ENCODE peak calls at places on chromosomes 13 and 19, in nine cellular contexts. One of them, this sample, is unnamed.

GRCh38 chr13:33119886-33120543 is 103.8 kb downstream of the KL start:
- DNase-seq in uterus: no peak
- DNase-seq in left ventricle myocardium inferior: no peak
- DNase-seq in RWPE1: peak; percentile 90
- DNase-seq in spleen: no peak
- DNase-seq in cardiac fibroblast: no peak
- DNase-seq in endothelial cell: no peak
- DNase-seq in cardiac muscle cell: no peak
- DNase-seq in astrocyte of the spinal cord: no peak
- DNase-seq in this sample: no peak

GRCh38 chr13:25112856-25113255 is 16.9 kb downstream of the PABPC3 start:
- DNase-seq in uterus: no peak
- DNase-seq in left ventricle myocardium inferior: no peak
- DNase-seq in RWPE1: no peak
- DNase-seq in spleen: no peak
- DNase-seq in cardiac fibroblast: no peak
- DNase-seq in endothelial cell: no peak
- DNase-seq in cardiac muscle cell: no peak
- DNase-seq in astrocyte of the spinal cord: no peak
- DNase-seq in this sample: no peak

GRCh38 chr13:102597029-102598015 is 536 bp downstream of the TPP2 start:
- DNase-seq in uterus: peak; percentile 23
- DNase-seq in left ventricle myocardium inferior: peak; percentile 16
- DNase-seq in RWPE1: no peak
- DNase-seq in spleen: no peak
- DNase-seq in cardiac fibroblast: peak; percentile 23
- DNase-seq in endothelial cell: peak; percentile 39
- DNase-seq in cardiac muscle cell: peak; percentile 22
- DNase-seq in astrocyte of the spinal cord: peak; percentile 41
- DNase-seq in this sample: peak; percentile 17

GRCh38 chr13:93736909-93737308 is 510.3 kb downstream of the GPC6 start:
- DNase-seq in uterus: no peak
- DNase-seq in left ventricle myocardium inferior: no peak
- DNase-seq in RWPE1: no peak
- DNase-seq in spleen: no peak
- DNase-seq in cardiac fibroblast: no peak
- DNase-seq in endothelial cell: no peak
- DNase-seq in cardiac muscle cell: no peak
- DNase-seq in astrocyte of the spinal cord: no peak
- DNase-seq in this sample: no peak

GRCh38 chr13:89925107-89925506 is 1422.4 kb upstream of the MIR17HG start:
- DNase-seq in uterus: no peak
- DNase-seq in left ventricle myocardium inferior: no peak
- DNase-seq in RWPE1: peak; percentile 26
- DNase-seq in spleen: no peak
- DNase-seq in cardiac fibroblast: peak; percentile 23
- DNase-seq in endothelial cell: peak; percentile 37
- DNase-seq in cardiac muscle cell: peak; percentile 58
- DNase-seq in astrocyte of the spinal cord: peak; percentile 43
- DNase-seq in this sample: no peak

GRCh38 chr13:30192320-30193093 is 114.8 kb downstream of the KATNAL1 start:
- DNase-seq in uterus: no peak
- DNase-seq in left ventricle myocardium inferior: no peak
- DNase-seq in RWPE1: no peak
- DNase-seq in spleen: no peak
- DNase-seq in cardiac fibroblast: no peak
- DNase-seq in endothelial cell: no peak
- DNase-seq in cardiac muscle cell: no peak
- DNase-seq in astrocyte of the spinal cord: no peak
- DNase-seq in this sample: no peak

GRCh38 chr13:37187110-37187509 is 81.6 kb upstream of the CSNK1A1L start:
- DNase-seq in uterus: no peak
- DNase-seq in left ventricle myocardium inferior: no peak
- DNase-seq in RWPE1: no peak
- DNase-seq in spleen: no peak
- DNase-seq in cardiac fibroblast: peak; percentile 74
- DNase-seq in endothelial cell: no peak
- DNase-seq in cardiac muscle cell: no peak
- DNase-seq in astrocyte of the spinal cord: peak; percentile 73
- DNase-seq in this sample: no peak

GRCh38 chr13:95956589-95957148 is 96.5 kb downstream of the UGGT2 start:
- DNase-seq in uterus: no peak
- DNase-seq in left ventricle myocardium inferior: no peak
- DNase-seq in RWPE1: no peak
- DNase-seq in spleen: no peak
- DNase-seq in cardiac fibroblast: peak; percentile 57
- DNase-seq in endothelial cell: no peak
- DNase-seq in cardiac muscle cell: no peak
- DNase-seq in astrocyte of the spinal cord: peak; percentile 9
- DNase-seq in this sample: no peak

GRCh38 chr13:40632915-40633314 is 33.5 kb downstream of the FOXO1 start:
- DNase-seq in uterus: no peak
- DNase-seq in left ventricle myocardium inferior: no peak
- DNase-seq in RWPE1: no peak
- DNase-seq in spleen: no peak
- DNase-seq in cardiac fibroblast: no peak
- DNase-seq in endothelial cell: no peak
- DNase-seq in cardiac muscle cell: no peak
- DNase-seq in astrocyte of the spinal cord: no peak
- DNase-seq in this sample: no peak

GRCh38 chr13:70311175-70311574 is 202.9 kb upstream of the KLHL1 start:
- DNase-seq in uterus: no peak
- DNase-seq in left ventricle myocardium inferior: no peak
- DNase-seq in RWPE1: no peak
- DNase-seq in spleen: no peak
- DNase-seq in cardiac fibroblast: no peak
- DNase-seq in endothelial cell: no peak
- DNase-seq in cardiac muscle cell: no peak
- DNase-seq in astrocyte of the spinal cord: no peak
- DNase-seq in this sample: no peak

GRCh38 chr13:23921451-23921888 is 24.2 kb upstream of the C1QTNF9B start:
- DNase-seq in uterus: no peak
- DNase-seq in left ventricle myocardium inferior: no peak
- DNase-seq in RWPE1: peak; percentile 26
- DNase-seq in spleen: no peak
- DNase-seq in cardiac fibroblast: peak; percentile 78
- DNase-seq in endothelial cell: peak; percentile 38
- DNase-seq in cardiac muscle cell: peak; percentile 80
- DNase-seq in astrocyte of the spinal cord: peak; percentile 53
- DNase-seq in this sample: peak; percentile 38

GRCh38 chr19:46624958-46625661 is at the start of gene PTGIR:
- DNase-seq in uterus: peak; percentile 84
- DNase-seq in left ventricle myocardium inferior: peak; percentile 81
- DNase-seq in RWPE1: no peak
- DNase-seq in spleen: no peak
- DNase-seq in cardiac fibroblast: peak; percentile 89
- DNase-seq in endothelial cell: no peak
- DNase-seq in cardiac muscle cell: no peak
- DNase-seq in astrocyte of the spinal cord: peak; percentile 33
- DNase-seq in this sample: no peak

GRCh38 chr13:74886496-74886895 is 595.5 kb downstream of the TBC1D4 start:
- DNase-seq in uterus: no peak
- DNase-seq in left ventricle myocardium inferior: no peak
- DNase-seq in RWPE1: no peak
- DNase-seq in spleen: no peak
- DNase-seq in cardiac fibroblast: peak; percentile 63
- DNase-seq in endothelial cell: no peak
- DNase-seq in cardiac muscle cell: no peak
- DNase-seq in astrocyte of the spinal cord: peak; percentile 62
- DNase-seq in this sample: no peak

GRCh38 chr13:74889321-74889720 is 592.6 kb downstream of the TBC1D4 start:
- DNase-seq in uterus: no peak
- DNase-seq in left ventricle myocardium inferior: no peak
- DNase-seq in RWPE1: peak; percentile 36
- DNase-seq in spleen: no peak
- DNase-seq in cardiac fibroblast: peak; percentile 78
- DNase-seq in endothelial cell: no peak
- DNase-seq in cardiac muscle cell: no peak
- DNase-seq in astrocyte of the spinal cord: no peak
- DNase-seq in this sample: no peak

DNA sequence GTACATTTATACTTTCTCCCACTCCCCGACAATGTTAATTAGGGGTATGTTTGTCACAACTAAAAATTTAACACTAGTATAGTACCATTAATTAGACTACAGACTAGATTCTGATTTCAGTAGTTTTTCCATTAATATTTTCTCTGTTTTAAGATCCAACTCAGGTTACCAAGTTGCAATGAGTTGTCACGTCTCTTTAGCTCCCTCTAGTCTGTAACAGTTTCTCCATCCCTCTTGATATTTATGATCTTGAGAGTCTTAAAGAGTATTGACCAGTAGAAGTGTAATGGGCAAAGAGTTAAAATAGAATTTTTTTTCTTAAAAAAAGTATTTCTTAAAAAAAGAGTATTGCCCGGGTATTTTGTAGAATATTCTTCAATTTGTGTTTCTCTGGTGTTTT is 598.1 kb downstream of the TBC1D4 start:
- DNase-seq in uterus: no peak
- DNase-seq in left ventricle myocardium inferior: no peak
- DNase-seq in RWPE1: no peak
- DNase-seq in spleen: no peak
- DNase-seq in cardiac fibroblast: peak; percentile 39
- DNase-seq in endothelial cell: no peak
- DNase-seq in cardiac muscle cell: no peak
- DNase-seq in astrocyte of the spinal cord: no peak
- DNase-seq in this sample: no peak
- TF ChIP-seq CTCF in uterus: no peak
- TF ChIP-seq CTCF in left ventricle myocardium inferior: no peak
- TF ChIP-seq CTCF in RWPE1: no peak
- TF ChIP-seq CTCF in spleen: no peak
- TF ChIP-seq CTCF in cardiac fibroblast: peak; percentile 13
- TF ChIP-seq CTCF in endothelial cell: no peak
- TF ChIP-seq CTCF in cardiac muscle cell: peak; percentile 26
- TF ChIP-seq CTCF in astrocyte of the spinal cord: peak; percentile 23
- TF ChIP-seq CTCF in this sample: no peak

DNA sequence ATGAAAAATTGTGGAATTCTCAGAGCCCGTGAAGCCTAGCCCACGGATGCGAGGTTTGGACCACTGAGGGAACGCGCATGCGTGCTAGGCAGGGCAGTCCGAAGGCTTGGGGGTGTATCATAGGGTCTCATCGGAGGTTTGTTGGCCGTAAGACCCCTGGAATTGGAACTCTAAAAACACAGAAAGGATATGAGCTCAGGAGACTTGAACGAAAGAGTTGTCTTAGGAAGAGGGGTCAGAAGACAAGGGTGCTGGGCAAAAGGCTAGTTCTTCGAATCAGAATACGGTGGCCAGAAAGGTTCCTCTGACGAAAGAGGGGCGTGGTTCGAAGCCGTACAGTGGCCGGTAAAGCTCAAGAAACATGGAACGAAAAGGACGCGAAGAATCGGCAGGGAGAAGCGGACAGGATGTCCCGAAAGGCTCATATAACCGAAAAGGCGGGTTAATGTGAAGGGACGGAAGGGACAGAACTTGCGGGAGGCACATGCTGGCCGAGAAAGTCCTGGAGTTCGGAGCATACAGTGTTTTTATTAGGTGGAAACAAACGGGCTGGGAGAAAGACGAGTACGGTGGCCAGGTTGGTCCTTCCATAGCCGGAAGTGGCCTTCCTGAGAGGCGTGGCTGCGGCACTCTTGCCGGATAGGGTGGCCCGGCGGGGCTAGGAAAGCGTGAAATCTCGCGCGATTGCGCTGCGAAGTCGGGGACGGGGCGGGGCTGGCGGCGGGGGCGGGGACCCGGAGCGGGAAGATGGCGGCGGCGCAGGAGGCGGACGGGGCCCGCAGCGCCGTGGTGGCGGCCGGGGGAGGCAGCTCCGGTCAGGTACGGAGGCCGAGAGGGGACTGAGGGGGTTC is at the start of gene CLPTM1:
- DNase-seq in uterus: peak; percentile 96
- DNase-seq in left ventricle myocardium inferior: peak; percentile 97
- DNase-seq in RWPE1: peak; percentile 97
- DNase-seq in spleen: peak; percentile 98
- DNase-seq in cardiac fibroblast: peak; percentile 98
- DNase-seq in endothelial cell: peak; percentile 96
- DNase-seq in cardiac muscle cell: peak; percentile 98
- DNase-seq in astrocyte of the spinal cord: peak; percentile 99
- DNase-seq in this sample: peak; percentile 94
- TF ChIP-seq CTCF in uterus: peak; percentile 31
- TF ChIP-seq CTCF in left ventricle myocardium inferior: no peak
- TF ChIP-seq CTCF in RWPE1: no peak
- TF ChIP-seq CTCF in spleen: no peak
- TF ChIP-seq CTCF in cardiac fibroblast: no peak
- TF ChIP-seq CTCF in endothelial cell: no peak
- TF ChIP-seq CTCF in cardiac muscle cell: no peak
- TF ChIP-seq CTCF in astrocyte of the spinal cord: no peak
- TF ChIP-seq CTCF in this sample: no peak

GRCh38 chr19:13804830-13805683 is 9.8 kb downstream of the ZSWIM4 start:
- DNase-seq in uterus: no peak
- DNase-seq in left ventricle myocardium inferior: no peak
- DNase-seq in RWPE1: no peak
- DNase-seq in spleen: peak; percentile 79
- DNase-seq in cardiac fibroblast: no peak
- DNase-seq in endothelial cell: peak; percentile 39
- DNase-seq in cardiac muscle cell: peak; percentile 40
- DNase-seq in astrocyte of the spinal cord: no peak
- DNase-seq in this sample: no peak
- TF ChIP-seq CTCF in uterus: peak; percentile 53
- TF ChIP-seq CTCF in left ventricle myocardium inferior: peak; percentile 68
- TF ChIP-seq CTCF in RWPE1: no peak
- TF ChIP-seq CTCF in spleen: no peak
- TF ChIP-seq CTCF in cardiac fibroblast: peak; percentile 17
- TF ChIP-seq CTCF in endothelial cell: no peak
- TF ChIP-seq CTCF in cardiac muscle cell: peak; percentile 32
- TF ChIP-seq CTCF in astrocyte of the spinal cord: peak; percentile 31
- TF ChIP-seq CTCF in this sample: peak; percentile 44

GRCh38 chr19:17424743-17425365 is 5.0 kb downstream of the MVB12A start:
- DNase-seq in uterus: no peak
- DNase-seq in left ventricle myocardium inferior: no peak
- DNase-seq in RWPE1: no peak
- DNase-seq in spleen: peak; percentile 76
- DNase-seq in cardiac fibroblast: peak; percentile 36
- DNase-seq in endothelial cell: peak; percentile 80
- DNase-seq in cardiac muscle cell: peak; percentile 92
- DNase-seq in astrocyte of the spinal cord: peak; percentile 48
- DNase-seq in this sample: peak; percentile 76
- TF ChIP-seq CTCF in uterus: no peak
- TF ChIP-seq CTCF in left ventricle myocardium inferior: peak; percentile 35
- TF ChIP-seq CTCF in RWPE1: peak; percentile 58
- TF ChIP-seq CTCF in spleen: no peak
- TF ChIP-seq CTCF in cardiac fibroblast: peak; percentile 59
- TF ChIP-seq CTCF in endothelial cell: no peak
- TF ChIP-seq CTCF in cardiac muscle cell: peak; percentile 62
- TF ChIP-seq CTCF in astrocyte of the spinal cord: peak; percentile 66
- TF ChIP-seq CTCF in this sample: peak; percentile 59

GRCh38 chr13:72643339-72643989 is 84.0 kb downstream of the MZT1 start:
- DNase-seq in uterus: no peak
- DNase-seq in left ventricle myocardium inferior: peak; percentile 20
- DNase-seq in RWPE1: peak; percentile 11
- DNase-seq in spleen: no peak
- DNase-seq in cardiac fibroblast: peak; percentile 68
- DNase-seq in endothelial cell: peak; percentile 64
- DNase-seq in cardiac muscle cell: peak; percentile 47
- DNase-seq in astrocyte of the spinal cord: peak; percentile 44
- DNase-seq in this sample: peak; percentile 51
- TF ChIP-seq CTCF in uterus: peak; percentile 21
- TF ChIP-seq CTCF in left ventricle myocardium inferior: peak; percentile 62
- TF ChIP-seq CTCF in RWPE1: peak; percentile 55
- TF ChIP-seq CTCF in spleen: peak; percentile 39
- TF ChIP-seq CTCF in cardiac fibroblast: peak; percentile 79
- TF ChIP-seq CTCF in endothelial cell: peak; percentile 81
- TF ChIP-seq CTCF in cardiac muscle cell: peak; percentile 85
- TF ChIP-seq CTCF in astrocyte of the spinal cord: peak; percentile 78
- TF ChIP-seq CTCF in this sample: peak; percentile 78

GRCh38 chr13:58985845-58986244 is 1177.9 kb downstream of the DIAPH3 start:
- DNase-seq in uterus: no peak
- DNase-seq in left ventricle myocardium inferior: no peak
- DNase-seq in RWPE1: no peak
- DNase-seq in spleen: no peak
- DNase-seq in cardiac fibroblast: no peak
- DNase-seq in endothelial cell: no peak
- DNase-seq in cardiac muscle cell: peak; percentile 38
- DNase-seq in astrocyte of the spinal cord: no peak
- DNase-seq in this sample: no peak
- TF ChIP-seq CTCF in uterus: no peak
- TF ChIP-seq CTCF in left ventricle myocardium inferior: no peak
- TF ChIP-seq CTCF in RWPE1: no peak
- TF ChIP-seq CTCF in spleen: no peak
- TF ChIP-seq CTCF in cardiac fibroblast: no peak
- TF ChIP-seq CTCF in endothelial cell: no peak
- TF ChIP-seq CTCF in cardiac muscle cell: no peak
- TF ChIP-seq CTCF in astrocyte of the spinal cord: no peak
- TF ChIP-seq CTCF in this sample: no peak

This sample was measured in neural crest cell.